ENCODE peak calls at places on chromosomes 13 and 19, in four cellular contexts. U is GM12878, P is IMR-90, C is K562. F is an unnamed sample.

GRCh38 chr19:35449347-35450043 is 1.4 kb downstream of the FFAR2 start:
- DNase-seq in U (no peak), C (no peak), P (no peak), F (no peak)

GRCh38 chr13:25177012-25177411 is 4.9 kb upstream of the AMER2 start:
- DNase-seq in U (no peak), P (no peak), C (no peak), F (no peak)

GRCh38 chr19:52190679-52191293 is 934 bp downstream of the PPP2R1A start:
- DNase-seq in P (peak), U (no peak), C (peak), F (no peak)

GRCh38 chr13:44101347-44102083 is 221.8 kb downstream of the LACC1 start:
- DNase-seq in P (no peak), U (no peak), C (no peak), F (no peak)

GRCh38 chr19:17505218-17505617 is 6.2 kb upstream of the PGLS start:
- DNase-seq in U (no peak), C (no peak), P (no peak), F (no peak)

GRCh38 chr13:110179116-110179857 is 127.7 kb downstream of the COL4A1 start:
- DNase-seq in U (no peak), P (no peak), C (no peak), F (no peak)

GRCh38 chr19:51547397-51548212 is 16.1 kb upstream of the SIGLEC6 start:
- DNase-seq in P (no peak), U (no peak), C (peak), F (peak)

GRCh38 chr13:114010401-114011101 is 36.7 kb upstream of the C13orf46 start:
- DNase-seq in U (no peak), P (no peak), C (no peak), F (no peak)

GRCh38 chr19:29013988-29014387 is 199.0 kb downstream of the UQCRFS1 start:
- DNase-seq in C (no peak), U (no peak), P (no peak), F (no peak)

GRCh38 chr19:1373534-1374249 is 10.0 kb upstream of the NDUFS7 start:
- DNase-seq in P (peak), U (no peak), C (no peak), F (no peak)

GRCh38 chr13:97781891-97782305 is 171.6 kb upstream of the IPO5 start:
- DNase-seq in C (no peak), P (no peak), U (no peak), F (no peak)

GRCh38 chr19:6271721-6272410 is 7.9 kb downstream of the MLLT1 start:
- DNase-seq in U (no peak), P (peak), C (peak), F (peak)

DNA sequence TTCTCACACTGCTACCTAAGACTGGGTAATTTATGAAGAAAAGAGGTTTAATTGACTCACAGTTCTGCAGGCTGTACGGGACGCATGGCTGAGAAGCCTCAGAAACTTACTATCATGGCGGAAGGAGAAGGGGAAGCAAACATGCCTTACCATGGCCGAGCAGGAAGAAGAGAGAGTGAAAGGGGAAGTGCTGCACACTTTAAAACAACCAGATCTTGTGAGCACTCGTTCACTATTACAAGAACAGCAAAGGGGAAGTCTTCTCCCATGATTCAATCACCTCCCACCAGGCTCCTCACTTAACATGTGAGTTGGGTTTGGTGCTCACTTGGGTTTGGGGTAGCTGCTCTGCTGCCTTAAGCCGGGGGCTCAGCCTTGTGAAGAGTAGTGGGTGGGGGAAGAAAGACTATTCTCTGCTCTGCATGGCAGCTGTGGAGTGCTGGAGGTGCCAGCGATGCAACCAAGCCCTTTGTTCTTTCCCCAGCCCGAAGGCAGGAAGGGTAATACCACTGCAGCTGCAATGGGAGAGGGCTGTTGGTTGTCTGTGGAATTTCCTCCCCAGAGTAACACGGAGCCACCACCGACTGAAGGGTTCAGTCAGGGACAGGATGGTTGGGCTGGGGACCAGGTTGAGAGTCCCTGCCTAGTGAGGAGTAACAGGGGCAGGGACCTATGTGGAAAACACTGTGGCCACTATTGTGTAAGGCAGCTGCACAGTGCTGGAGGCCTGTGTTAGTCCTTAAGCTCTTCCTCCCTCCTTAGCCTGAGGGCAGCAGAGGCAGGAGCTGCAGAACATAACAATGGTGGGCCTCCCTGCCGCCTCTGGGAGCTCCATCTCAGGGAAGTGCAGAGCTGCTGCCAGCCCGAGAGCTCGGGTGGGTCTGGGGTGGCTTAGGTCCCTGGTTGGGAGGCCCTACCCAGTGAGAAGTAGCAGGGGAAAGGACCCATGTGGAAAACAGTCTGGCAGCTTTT is 1262.5 kb downstream of the EFNB2 start:
- DNase-seq in C (no peak), U (no peak), P (no peak), F (no peak)
- TF ChIP-seq FOS in C (no peak), U (no peak), P (no peak), F (no peak)

DNA sequence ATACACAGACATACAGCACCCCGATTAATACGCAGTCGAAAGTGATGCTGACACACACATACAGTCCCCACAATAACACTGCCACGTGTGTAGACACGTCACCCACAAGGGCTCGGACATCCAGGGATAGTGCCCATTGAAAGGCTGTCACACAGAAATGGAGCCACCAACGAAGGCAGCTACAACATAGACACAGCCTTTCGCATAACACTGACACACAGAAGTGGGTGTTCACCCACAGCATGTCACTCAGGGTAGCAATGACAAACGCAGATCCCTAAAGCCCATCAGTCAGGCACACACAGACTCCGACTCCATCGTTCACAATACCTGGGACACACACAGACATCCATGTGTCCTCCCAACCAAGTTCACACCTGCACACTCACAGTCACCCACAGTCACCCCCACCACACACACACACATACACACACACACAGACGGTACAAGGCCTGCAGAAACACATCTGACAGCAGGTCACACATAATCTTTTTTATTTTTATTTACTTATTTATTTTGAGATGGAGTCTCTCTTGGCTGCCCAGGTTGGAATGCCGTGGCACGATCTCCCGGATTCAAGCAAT is 10.4 kb upstream of the NANOS3 start:
- DNase-seq in C (no peak), P (no peak), U (no peak), F (no peak)
- H3K9ac ChIP-seq in C (no peak), P (no peak), U (no peak), F (peak)

GRCh38 chr13:27967736-27968315 is 1.3 kb downstream of the CDX2 start:
- DNase-seq in P (no peak), U (no peak), C (no peak), F (no peak)
- H3K4me3 ChIP-seq in P (no peak), U (no peak), C (no peak), F (no peak)

DNA sequence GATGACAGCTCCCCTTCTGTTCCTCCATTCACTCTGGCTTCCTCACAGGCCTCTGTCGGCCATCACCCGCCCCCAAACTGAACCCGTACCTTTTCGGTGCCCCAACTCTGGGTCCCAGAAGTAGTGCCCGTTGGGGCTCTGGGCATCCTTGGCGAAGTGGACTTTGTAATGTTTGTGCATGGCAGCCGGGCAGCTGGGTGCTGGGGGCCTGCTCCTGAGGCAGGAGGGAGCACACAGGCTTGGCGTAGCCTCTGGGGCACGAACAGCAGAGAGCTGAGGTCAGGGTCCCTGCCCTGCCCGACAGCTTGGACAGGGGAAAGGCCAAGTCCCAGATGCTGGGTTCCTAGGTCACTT is 834 bp downstream of the NKPD1 start:
- DNase-seq in P (no peak), C (no peak), U (no peak), F (no peak)
- TF ChIP-seq FOS in P (no peak), C (no peak), U (no peak), F (no peak)

DNA sequence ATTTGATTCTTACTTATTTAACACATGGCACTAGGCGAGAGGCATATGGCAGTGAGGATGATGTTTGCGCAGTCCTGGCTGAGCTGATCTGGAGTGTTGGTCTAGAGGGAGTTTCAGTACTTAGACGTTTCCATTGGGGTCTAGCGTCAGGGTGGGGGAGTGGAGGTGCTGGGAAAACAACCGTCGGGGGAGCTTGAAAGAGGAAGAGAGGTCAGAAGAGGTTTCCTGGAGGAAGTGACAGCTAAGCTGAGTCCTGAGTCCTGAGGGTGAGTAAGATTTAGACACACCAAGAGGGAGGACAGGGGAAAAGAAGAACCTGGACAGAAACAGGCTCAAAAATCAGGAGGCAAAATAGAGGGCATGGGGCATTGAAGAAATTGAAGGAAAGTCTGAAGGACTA is 81.4 kb downstream of the ALOX5AP start:
- DNase-seq in P (no peak), C (no peak), U (no peak), F (peak)
- H3K9ac ChIP-seq in P (no peak), C (no peak), U (no peak), F (peak)

GRCh38 chr13:87677043-87677333 is 5.8 kb downstream of the SLITRK5 start:
- DNase-seq in P (no peak), U (no peak), C (no peak), F (no peak)
- H3K4me3 ChIP-seq in P (no peak), U (no peak), C (no peak), F (no peak)

GRCh38 chr13:20101467-20102316 is 59.2 kb downstream of the GJA3 start:
- DNase-seq in P (no peak), C (no peak), U (no peak), F (no peak)
- TF ChIP-seq FOS in P (no peak), C (no peak), U (no peak), F (no peak)

DNA sequence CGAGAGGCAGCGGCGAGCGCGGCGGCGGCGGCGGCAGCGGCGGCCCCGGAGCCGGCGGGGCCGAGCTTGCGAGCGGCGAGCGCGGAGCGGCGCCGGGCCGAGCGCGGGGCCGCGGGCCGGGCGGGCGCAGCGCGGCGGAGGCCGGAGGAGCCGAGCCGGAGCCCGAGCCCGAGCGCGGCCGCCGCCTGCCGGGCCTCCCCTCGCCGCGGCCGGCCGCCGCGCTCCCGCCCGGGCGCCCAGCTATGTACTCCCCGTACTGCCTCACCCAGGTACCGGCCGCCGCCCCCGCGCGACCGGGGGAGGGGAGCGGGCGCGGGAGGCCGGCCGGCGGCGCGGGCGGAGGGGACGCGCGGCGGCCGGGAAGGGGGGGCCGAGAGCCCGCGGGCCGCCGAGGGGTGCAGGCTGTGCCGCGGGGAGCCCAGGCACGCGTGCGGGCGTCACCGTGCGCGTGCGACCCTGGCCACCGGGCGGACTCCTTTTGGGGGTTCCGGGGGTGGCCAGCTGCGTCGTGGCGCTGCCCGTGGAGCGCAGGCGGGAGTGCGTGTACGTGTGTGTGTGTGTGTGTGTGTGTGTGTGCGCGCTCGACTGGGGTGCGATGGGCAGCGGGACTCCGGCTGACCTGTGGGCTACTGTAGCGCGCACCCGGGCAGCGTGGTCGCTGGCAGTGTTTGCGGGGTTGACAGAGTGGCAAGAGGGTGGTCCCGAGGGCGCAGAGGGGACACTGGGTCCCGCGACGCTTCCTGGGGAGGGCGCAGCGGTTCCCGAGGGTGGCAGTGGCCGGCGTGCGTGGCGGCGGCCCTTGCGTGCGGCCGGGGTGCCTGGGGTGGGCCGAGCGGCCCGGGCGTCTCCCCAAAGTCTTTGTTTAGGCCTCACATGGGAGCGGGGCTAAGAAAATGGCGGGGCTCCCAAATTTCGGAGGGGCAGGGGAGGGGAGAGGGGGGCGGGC is 594 bp downstream of the NFIX start:
- DNase-seq in P (peak), U (no peak), C (peak), F (peak)
- H3K9ac ChIP-seq in P (peak), U (no peak), C (peak), F (no peak)

GRCh38 chr19:9075064-9075964 is 11.5 kb upstream of the OR1M1 start:
- DNase-seq in U (no peak), C (peak), P (peak), F (peak)
- H3K4me3 ChIP-seq in U (no peak), C (no peak), P (no peak), F (no peak)

GRCh38 chr19:38183227-38183914 is 40.7 kb downstream of the DPF1 start:
- DNase-seq in C (peak), U (no peak), P (no peak), F (no peak)
- TF ChIP-seq FOS in C (no peak), U (no peak), P (no peak), F (no peak)

F was measured in endothelial cell of umbilical vein.